ENCODE peak calls at places on chromosomes 5 and 9, in four cellular contexts. V is neural progenitor cell, X is HCT116, B is trophoblast cell. U is an unnamed sample.

GRCh38 chr9:19998823-19999455 is 210.1 kb upstream of the SLC24A2 start:
- DNase-seq in V (no peak), X (no peak), B (no peak), U (no peak)

GRCh38 chr5:143056792-143057579 is 286.8 kb downstream of the ARHGAP26 start:
- DNase-seq in V (no peak), X (no peak), B (no peak), U (no peak)

GRCh38 chr5:42641321-42642005 is 115.2 kb upstream of the CCDC152 start:
- DNase-seq in V (no peak), X (no peak), B (peak), U (no peak)

GRCh38 chr9:76557674-76558073 is 98.7 kb downstream of the GCNT1 start:
- DNase-seq in V (no peak), X (no peak), B (no peak), U (no peak)

GRCh38 chr5:115052948-115053347 is 116.8 kb downstream of the TRIM36 start:
- DNase-seq in V (no peak), X (no peak), B (no peak), U (no peak)

GRCh38 chr9:73280113-73280512 is 128.4 kb downstream of the ANXA1 start:
- DNase-seq in V (peak), X (no peak), B (no peak), U (no peak)

GRCh38 chr5:60026174-60026573 is 132.6 kb upstream of the PDE4D start:
- DNase-seq in V (no peak), X (no peak), B (peak), U (no peak)

GRCh38 chr5:59798862-59799667 is 94.5 kb downstream of the PDE4D start:
- DNase-seq in V (no peak), X (no peak), B (no peak), U (peak)

GRCh38 chr9:33880562-33881089 is 63.7 kb downstream of the UBE2R2 start:
- DNase-seq in V (peak), X (no peak), B (no peak), U (no peak)

GRCh38 chr5:124365491-124365890 is 380.9 kb downstream of the ZNF608 start:
- DNase-seq in V (peak), X (no peak), B (no peak), U (no peak)

GRCh38 chr5:135539430-135540005 is 3.8 kb upstream of the NEUROG1 start:
- DNase-seq in V (no peak), X (no peak), B (no peak), U (no peak)

GRCh38 chr9:106868565-106868964 is 5.6 kb downstream of the ZNF462 start:
- DNase-seq in V (no peak), X (no peak), B (no peak), U (no peak)

GRCh38 chr5:181035991-181036815 is 3.9 kb upstream of the BTNL9 start:
- DNase-seq in V (peak), X (no peak), B (no peak), U (no peak)

GRCh38 chr5:19891658-19892057 is 96.3 kb downstream of the CDH18 start:
- DNase-seq in V (no peak), X (no peak), B (no peak), U (peak)

GRCh38 chr9:127546125-127546832 is 65.8 kb upstream of the STXBP1 start:
- DNase-seq in V (no peak), X (no peak), B (no peak), U (peak)

GRCh38 chr9:127548352-127548878 is 63.7 kb upstream of the STXBP1 start:
- DNase-seq in V (no peak), X (no peak), B (peak), U (no peak)

GRCh38 chr9:127543973-127544533 is 68.0 kb upstream of the STXBP1 start:
- DNase-seq in V (no peak), X (no peak), B (no peak), U (peak)

GRCh38 chr9:127543221-127543620 is 68.9 kb upstream of the STXBP1 start:
- DNase-seq in V (no peak), X (no peak), B (no peak), U (no peak)

GRCh38 chr9:127545196-127546124 is 66.6 kb upstream of the STXBP1 start:
- DNase-seq in V (peak), X (no peak), B (peak), U (peak)
- H3K4me3 ChIP-seq in V (no peak), X (no peak), B (no peak), U (peak)

GRCh38 chr5:171391996-171392577 is 4.4 kb downstream of the NPM1 start:
- DNase-seq in V (no peak), X (no peak), B (no peak), U (no peak)
- H3K4me3 ChIP-seq in V (no peak), X (no peak), B (no peak), U (peak)

GRCh38 chr5:10525124-10525495 is 38.8 kb upstream of the ANKRD33B start:
- DNase-seq in V (no peak), X (no peak), B (no peak), U (no peak)
- H3K4me3 ChIP-seq in V (no peak), X (no peak), B (no peak), U (no peak)

GRCh38 chr5:134113908-134114875 is at the start of gene TCF7:
- DNase-seq in V (peak), X (peak), B (peak), U (peak)

GRCh38 chr5:134111741-134112647 is 2.5 kb upstream of the TCF7 start:
- DNase-seq in V (no peak), X (no peak), B (no peak), U (no peak)

GRCh38 chr5:134114886-134115805 is 665 bp downstream of the TCF7 start:
- DNase-seq in V (peak), X (no peak), B (peak), U (no peak)

GRCh38 chr5:134112726-134113571 is 1.5 kb upstream of the TCF7 start:
- DNase-seq in V (no peak), X (no peak), B (no peak), U (no peak)

GRCh38 chr5:134113572-134113907 is 941 bp upstream of the TCF7 start:
- DNase-seq in V (no peak), X (no peak), B (no peak), U (no peak)
- H3K4me3 ChIP-seq in V (peak), X (no peak), B (no peak), U (peak)

U was measured in PC-9.